ENCODE peak calls at places on chromosomes 1 and 21, in eight cellular contexts. One of them, this sample, is unnamed.

GRCh38 chr1:182972821-182973220 is 19.9 kb upstream of the SHCBP1L start:
- DNase-seq in suprapubic skin: no peak
- DNase-seq in GM12891: no peak
- DNase-seq in GM12878: no peak
- DNase-seq in K562: no peak
- DNase-seq in GM12892: no peak
- DNase-seq in upper lobe of left lung: no peak
- DNase-seq in stomach: no peak
- DNase-seq in this sample: no peak

GRCh38 chr1:44154665-44155064 is 13.2 kb upstream of the KLF18 start:
- DNase-seq in suprapubic skin: no peak
- DNase-seq in GM12891: no peak
- DNase-seq in GM12878: no peak
- DNase-seq in K562: no peak
- DNase-seq in GM12892: no peak
- DNase-seq in upper lobe of left lung: no peak
- DNase-seq in stomach: no peak
- DNase-seq in this sample: no peak

GRCh38 chr21:46080171-46081021 is 17.5 kb upstream of the COL6A2 start:
- DNase-seq in suprapubic skin: peak
- DNase-seq in GM12891: peak
- DNase-seq in GM12878: no peak
- DNase-seq in K562: no peak
- DNase-seq in GM12892: no peak
- DNase-seq in upper lobe of left lung: no peak
- DNase-seq in stomach: peak
- DNase-seq in this sample: peak

GRCh38 chr1:58848818-58849411 is 65.1 kb upstream of the JUN start:
- DNase-seq in suprapubic skin: peak
- DNase-seq in GM12891: no peak
- DNase-seq in GM12878: no peak
- DNase-seq in K562: peak
- DNase-seq in GM12892: no peak
- DNase-seq in upper lobe of left lung: peak
- DNase-seq in stomach: peak
- DNase-seq in this sample: no peak

GRCh38 chr21:43287974-43288755 is 119.4 kb downstream of the CRYAA start:
- DNase-seq in suprapubic skin: no peak
- DNase-seq in GM12891: no peak
- DNase-seq in GM12878: no peak
- DNase-seq in K562: no peak
- DNase-seq in GM12892: no peak
- DNase-seq in upper lobe of left lung: peak
- DNase-seq in stomach: peak
- DNase-seq in this sample: no peak

GRCh38 chr1:207181838-207182237 is 77.8 kb downstream of the C4BPA start:
- DNase-seq in suprapubic skin: no peak
- DNase-seq in GM12891: no peak
- DNase-seq in GM12878: no peak
- DNase-seq in K562: peak
- DNase-seq in GM12892: no peak
- DNase-seq in upper lobe of left lung: no peak
- DNase-seq in stomach: no peak
- DNase-seq in this sample: no peak

GRCh38 chr1:222618880-222619321 is 1.0 kb downstream of the MIA3 start:
- DNase-seq in suprapubic skin: no peak
- DNase-seq in GM12891: no peak
- DNase-seq in GM12878: no peak
- DNase-seq in K562: peak
- DNase-seq in GM12892: no peak
- DNase-seq in upper lobe of left lung: peak
- DNase-seq in stomach: no peak
- DNase-seq in this sample: no peak

GRCh38 chr1:15992582-15993500 is 11.2 kb upstream of the SRARP start:
- DNase-seq in suprapubic skin: no peak
- DNase-seq in GM12891: no peak
- DNase-seq in GM12878: no peak
- DNase-seq in K562: no peak
- DNase-seq in GM12892: no peak
- DNase-seq in upper lobe of left lung: no peak
- DNase-seq in stomach: no peak
- DNase-seq in this sample: no peak

GRCh38 chr1:8238141-8239038 is 79.5 kb upstream of the SLC45A1 start:
- DNase-seq in suprapubic skin: no peak
- DNase-seq in GM12891: no peak
- DNase-seq in GM12878: no peak
- DNase-seq in K562: no peak
- DNase-seq in GM12892: no peak
- DNase-seq in upper lobe of left lung: no peak
- DNase-seq in stomach: no peak
- DNase-seq in this sample: no peak

GRCh38 chr1:8239039-8239305 is 78.9 kb upstream of the SLC45A1 start:
- DNase-seq in suprapubic skin: no peak
- DNase-seq in GM12891: no peak
- DNase-seq in GM12878: no peak
- DNase-seq in K562: no peak
- DNase-seq in GM12892: no peak
- DNase-seq in upper lobe of left lung: peak
- DNase-seq in stomach: peak
- DNase-seq in this sample: no peak

GRCh38 chr1:8241417-8242014 is 76.4 kb upstream of the SLC45A1 start:
- DNase-seq in suprapubic skin: no peak
- DNase-seq in GM12891: no peak
- DNase-seq in GM12878: no peak
- DNase-seq in K562: no peak
- DNase-seq in GM12892: no peak
- DNase-seq in upper lobe of left lung: no peak
- DNase-seq in stomach: peak
- DNase-seq in this sample: no peak

GRCh38 chr1:8242498-8242897 is 75.4 kb upstream of the SLC45A1 start:
- DNase-seq in suprapubic skin: no peak
- DNase-seq in GM12891: no peak
- DNase-seq in GM12878: no peak
- DNase-seq in K562: no peak
- DNase-seq in GM12892: no peak
- DNase-seq in upper lobe of left lung: no peak
- DNase-seq in stomach: no peak
- DNase-seq in this sample: no peak

GRCh38 chr1:8239306-8240023 is 78.4 kb upstream of the SLC45A1 start:
- DNase-seq in suprapubic skin: no peak
- DNase-seq in GM12891: no peak
- DNase-seq in GM12878: no peak
- DNase-seq in K562: no peak
- DNase-seq in GM12892: no peak
- DNase-seq in upper lobe of left lung: no peak
- DNase-seq in stomach: peak
- DNase-seq in this sample: no peak
- TF ChIP-seq POLR2AphosphoS5 in suprapubic skin: no peak
- TF ChIP-seq POLR2AphosphoS5 in GM12891: no peak
- TF ChIP-seq POLR2AphosphoS5 in GM12878: no peak
- TF ChIP-seq POLR2AphosphoS5 in K562: no peak
- TF ChIP-seq POLR2AphosphoS5 in GM12892: no peak
- TF ChIP-seq POLR2AphosphoS5 in upper lobe of left lung: no peak
- TF ChIP-seq POLR2AphosphoS5 in stomach: no peak
- TF ChIP-seq POLR2AphosphoS5 in this sample: no peak

GRCh38 chr1:115643219-115643618 is 1.4 kb downstream of the VANGL1 start:
- DNase-seq in suprapubic skin: no peak
- DNase-seq in GM12891: no peak
- DNase-seq in GM12878: no peak
- DNase-seq in K562: peak
- DNase-seq in GM12892: no peak
- DNase-seq in upper lobe of left lung: no peak
- DNase-seq in stomach: no peak
- DNase-seq in this sample: no peak

GRCh38 chr1:115644109-115644508 is 2.3 kb downstream of the VANGL1 start:
- DNase-seq in suprapubic skin: no peak
- DNase-seq in GM12891: no peak
- DNase-seq in GM12878: no peak
- DNase-seq in K562: no peak
- DNase-seq in GM12892: no peak
- DNase-seq in upper lobe of left lung: no peak
- DNase-seq in stomach: no peak
- DNase-seq in this sample: no peak

GRCh38 chr1:115643636-115644035 is 1.9 kb downstream of the VANGL1 start:
- DNase-seq in suprapubic skin: no peak
- DNase-seq in GM12891: no peak
- DNase-seq in GM12878: no peak
- DNase-seq in K562: peak
- DNase-seq in GM12892: no peak
- DNase-seq in upper lobe of left lung: no peak
- DNase-seq in stomach: no peak
- DNase-seq in this sample: no peak

GRCh38 chr1:115641762-115642167 is at the start of gene VANGL1:
- DNase-seq in suprapubic skin: no peak
- DNase-seq in GM12891: peak
- DNase-seq in GM12878: no peak
- DNase-seq in K562: peak
- DNase-seq in GM12892: peak
- DNase-seq in upper lobe of left lung: peak
- DNase-seq in stomach: peak
- DNase-seq in this sample: peak

GRCh38 chr1:115642168-115643072 is 650 bp downstream of the VANGL1 start:
- DNase-seq in suprapubic skin: no peak
- DNase-seq in GM12891: peak
- DNase-seq in GM12878: peak
- DNase-seq in K562: peak
- DNase-seq in GM12892: peak
- DNase-seq in upper lobe of left lung: peak
- DNase-seq in stomach: peak
- DNase-seq in this sample: peak
- TF ChIP-seq POLR2A in suprapubic skin: no peak
- TF ChIP-seq POLR2A in GM12891: no peak
- TF ChIP-seq POLR2A in GM12878: no peak
- TF ChIP-seq POLR2A in K562: no peak
- TF ChIP-seq POLR2A in GM12892: no peak
- TF ChIP-seq POLR2A in upper lobe of left lung: no peak
- TF ChIP-seq POLR2A in stomach: no peak
- TF ChIP-seq POLR2A in this sample: no peak

GRCh38 chr1:115314111-115314510 is 23.9 kb downstream of the NGF start:
- DNase-seq in suprapubic skin: no peak
- DNase-seq in GM12891: no peak
- DNase-seq in GM12878: no peak
- DNase-seq in K562: no peak
- DNase-seq in GM12892: no peak
- DNase-seq in upper lobe of left lung: no peak
- DNase-seq in stomach: no peak
- DNase-seq in this sample: no peak

GRCh38 chr1:115320368-115320767 is 17.7 kb downstream of the NGF start:
- DNase-seq in suprapubic skin: no peak
- DNase-seq in GM12891: no peak
- DNase-seq in GM12878: no peak
- DNase-seq in K562: no peak
- DNase-seq in GM12892: no peak
- DNase-seq in upper lobe of left lung: no peak
- DNase-seq in stomach: no peak
- DNase-seq in this sample: no peak

GRCh38 chr1:115314765-115315164 is 23.3 kb downstream of the NGF start:
- DNase-seq in suprapubic skin: no peak
- DNase-seq in GM12891: no peak
- DNase-seq in GM12878: no peak
- DNase-seq in K562: no peak
- DNase-seq in GM12892: no peak
- DNase-seq in upper lobe of left lung: peak
- DNase-seq in stomach: no peak
- DNase-seq in this sample: no peak

GRCh38 chr1:115319706-115320105 is 18.3 kb downstream of the NGF start:
- DNase-seq in suprapubic skin: no peak
- DNase-seq in GM12891: no peak
- DNase-seq in GM12878: no peak
- DNase-seq in K562: no peak
- DNase-seq in GM12892: no peak
- DNase-seq in upper lobe of left lung: no peak
- DNase-seq in stomach: no peak
- DNase-seq in this sample: no peak

DNA sequence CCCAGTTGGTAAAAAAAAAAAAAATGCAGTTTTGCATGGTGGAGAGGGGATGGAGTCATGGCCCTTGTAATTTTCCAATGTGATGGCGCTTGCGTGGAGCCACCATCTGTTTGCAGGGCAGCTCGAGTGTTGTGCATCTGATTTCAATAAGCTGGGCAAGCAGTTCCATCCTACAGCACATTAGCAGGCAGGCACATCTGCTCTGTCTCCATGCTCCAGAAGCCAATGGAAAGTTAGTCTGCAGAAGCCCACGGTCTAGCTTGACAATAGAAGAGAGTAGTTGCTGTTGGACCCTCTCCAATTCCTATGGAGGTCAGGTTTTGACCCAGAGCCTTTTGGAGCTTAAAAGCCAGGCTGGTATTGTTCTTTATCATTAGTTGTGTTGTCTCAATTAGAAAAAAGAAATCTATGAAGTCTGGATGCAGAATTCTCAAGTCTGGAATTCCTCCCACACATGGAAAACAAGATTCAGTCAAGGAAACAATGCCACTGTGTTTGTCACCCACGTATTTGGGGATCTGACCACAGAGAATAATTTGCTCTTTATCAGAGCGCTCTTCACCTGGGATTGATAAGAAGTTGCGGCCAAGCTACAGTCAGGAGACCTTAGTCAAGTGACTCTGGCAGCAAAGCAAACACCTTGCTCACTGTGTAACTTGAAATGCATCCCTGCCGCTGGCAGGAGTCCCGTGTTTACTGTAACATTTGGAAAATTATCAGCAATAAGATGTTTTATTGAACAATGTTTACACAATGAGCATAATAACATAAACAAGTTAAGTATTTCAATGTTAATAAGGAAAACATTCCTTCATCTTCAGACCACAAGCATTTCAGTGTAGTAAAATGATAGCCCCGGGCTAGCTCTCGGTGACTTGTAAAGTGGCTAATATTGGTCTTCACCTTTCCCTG is 20.7 kb downstream of the NGF start:
- DNase-seq in suprapubic skin: no peak
- DNase-seq in GM12891: no peak
- DNase-seq in GM12878: no peak
- DNase-seq in K562: no peak
- DNase-seq in GM12892: no peak
- DNase-seq in upper lobe of left lung: peak
- DNase-seq in stomach: peak
- DNase-seq in this sample: no peak
- TF ChIP-seq POLR2AphosphoS5 in suprapubic skin: no peak
- TF ChIP-seq POLR2AphosphoS5 in GM12891: no peak
- TF ChIP-seq POLR2AphosphoS5 in GM12878: no peak
- TF ChIP-seq POLR2AphosphoS5 in K562: no peak
- TF ChIP-seq POLR2AphosphoS5 in GM12892: no peak
- TF ChIP-seq POLR2AphosphoS5 in upper lobe of left lung: no peak
- TF ChIP-seq POLR2AphosphoS5 in stomach: no peak
- TF ChIP-seq POLR2AphosphoS5 in this sample: no peak

GRCh38 chr1:192809286-192810252 is 730 bp downstream of the RGS2 start:
- DNase-seq in suprapubic skin: no peak
- DNase-seq in GM12891: no peak
- DNase-seq in GM12878: no peak
- DNase-seq in K562: peak
- DNase-seq in GM12892: no peak
- DNase-seq in upper lobe of left lung: peak
- DNase-seq in stomach: peak
- DNase-seq in this sample: no peak

GRCh38 chr1:192807968-192808587 is 761 bp upstream of the RGS2 start:
- DNase-seq in suprapubic skin: no peak
- DNase-seq in GM12891: no peak
- DNase-seq in GM12878: no peak
- DNase-seq in K562: no peak
- DNase-seq in GM12892: no peak
- DNase-seq in upper lobe of left lung: no peak
- DNase-seq in stomach: no peak
- DNase-seq in this sample: no peak

GRCh38 chr1:192810253-192810880 is 1.5 kb downstream of the RGS2 start:
- DNase-seq in suprapubic skin: no peak
- DNase-seq in GM12891: no peak
- DNase-seq in GM12878: no peak
- DNase-seq in K562: no peak
- DNase-seq in GM12892: no peak
- DNase-seq in upper lobe of left lung: peak
- DNase-seq in stomach: no peak
- DNase-seq in this sample: no peak

GRCh38 chr1:192807221-192807967 is 1.4 kb upstream of the RGS2 start:
- DNase-seq in suprapubic skin: no peak
- DNase-seq in GM12891: no peak
- DNase-seq in GM12878: no peak
- DNase-seq in K562: no peak
- DNase-seq in GM12892: no peak
- DNase-seq in upper lobe of left lung: peak
- DNase-seq in stomach: no peak
- DNase-seq in this sample: no peak

GRCh38 chr1:192808588-192809285 is at the start of gene RGS2:
- DNase-seq in suprapubic skin: peak
- DNase-seq in GM12891: peak
- DNase-seq in GM12878: peak
- DNase-seq in K562: peak
- DNase-seq in GM12892: peak
- DNase-seq in upper lobe of left lung: peak
- DNase-seq in stomach: peak
- DNase-seq in this sample: peak
- TF ChIP-seq POLR2A in suprapubic skin: peak
- TF ChIP-seq POLR2A in GM12891: peak
- TF ChIP-seq POLR2A in GM12878: peak
- TF ChIP-seq POLR2A in K562: peak
- TF ChIP-seq POLR2A in GM12892: peak
- TF ChIP-seq POLR2A in upper lobe of left lung: peak
- TF ChIP-seq POLR2A in stomach: peak
- TF ChIP-seq POLR2A in this sample: peak

This sample was measured in esophagus muscularis mucosa.